ENCODE peak calls at places on chromosomes 2 and 18, in four cellular contexts. P is stomach, O is fibroblast of lung, Q is tibial nerve. K is an unnamed sample.
A peak's percentile ranks its signal among the peaks of the same experiment; 100 is the strongest.

GRCh38 chr2:20514596-20515269 is 67.9 kb downstream of the RHOB start:
- DNase-seq in Q (no peak), P (no peak), O (peak; percentile 99), K (peak; percentile 87)

GRCh38 chr18:41993151-41993550 is 38.1 kb downstream of the PIK3C3 start:
- DNase-seq in P (no peak), Q (no peak), O (no peak), K (no peak)

GRCh38 chr2:230134496-230135073 is 65.9 kb upstream of the SLC16A14 start:
- DNase-seq in Q (no peak), O (peak; percentile 90), P (no peak), K (no peak)

GRCh38 chr18:79410171-79410641 is 14.5 kb downstream of the NFATC1 start:
- DNase-seq in O (no peak), Q (no peak), P (no peak), K (no peak)

GRCh38 chr18:421236-422155 is 79.0 kb downstream of the COLEC12 start:
- DNase-seq in P (no peak), O (peak; percentile 79), Q (no peak), K (no peak)

GRCh38 chr2:160918909-160919503 is 241.2 kb upstream of the TANK start:
- DNase-seq in O (peak; percentile 35), P (peak; percentile 67), Q (peak; percentile 38), K (no peak)

GRCh38 chr2:130873700-130874346 is 37.1 kb downstream of the ARHGEF4 start:
- DNase-seq in P (peak; percentile 72), Q (peak; percentile 84), O (peak; percentile 41), K (peak; percentile 46)

GRCh38 chr2:200189964-200190363 is 116.5 kb upstream of the SPATS2L start:
- DNase-seq in P (no peak), Q (no peak), O (peak; percentile 26), K (no peak)

GRCh38 chr18:62814114-62814759 is 98.9 kb downstream of the PHLPP1 start:
- DNase-seq in O (peak; percentile 23), P (no peak), Q (no peak), K (no peak)

GRCh38 chr2:108441712-108442111 is 7.3 kb upstream of the GCC2 start:
- DNase-seq in Q (no peak), P (no peak), O (no peak), K (no peak)

GRCh38 chr2:151872468-151872867 is 44.2 kb upstream of the ARL5A start:
- DNase-seq in O (peak; percentile 10), Q (no peak), P (no peak), K (no peak)

GRCh38 chr2:184534986-184535385 is 63.3 kb upstream of the ZNF804A start:
- DNase-seq in Q (no peak), O (no peak), P (no peak), K (no peak)

GRCh38 chr2:120825370-120826259 is 89.9 kb downstream of the GLI2 start:
- DNase-seq in O (peak; percentile 70), P (no peak), Q (no peak), K (peak; percentile 78)

GRCh38 chr2:226413498-226414130 is 386.0 kb downstream of the IRS1 start:
- DNase-seq in P (no peak), Q (no peak), O (no peak), K (no peak)

GRCh38 chr2:195818521-195818920 is 161.5 kb downstream of the SLC39A10 start:
- DNase-seq in P (no peak), Q (no peak), O (peak; percentile 63), K (peak; percentile 37)

GRCh38 chr2:162196611-162197010 is 44.6 kb upstream of the GCG start:
- DNase-seq in P (no peak), O (peak; percentile 83), Q (no peak), K (no peak)

GRCh38 chr2:8021942-8022341 is 659.9 kb upstream of the ID2 start:
- DNase-seq in P (no peak), O (no peak), Q (no peak), K (no peak)

GRCh38 chr2:145088733-145089132 is 568.8 kb upstream of the ZEB2 start:
- DNase-seq in Q (no peak), O (peak; percentile 28), P (no peak), K (no peak)

GRCh38 chr18:902179-902718 is 2.4 kb upstream of the ADCYAP1 start:
- DNase-seq in O (peak; percentile 40), Q (no peak), P (no peak), K (no peak)

GRCh38 chr18:4677006-4677405 is 221.9 kb upstream of the DLGAP1 start:
- DNase-seq in P (no peak), Q (no peak), O (no peak), K (no peak)
- H3K9me3 ChIP-seq in P (peaks cover 7% of the 10 kb centered on the region), Q (no peaks in the 10 kb centered on the region), O (no peaks in the 10 kb centered on the region), K (peaks cover 15% of the 10 kb centered on the region)

DNA sequence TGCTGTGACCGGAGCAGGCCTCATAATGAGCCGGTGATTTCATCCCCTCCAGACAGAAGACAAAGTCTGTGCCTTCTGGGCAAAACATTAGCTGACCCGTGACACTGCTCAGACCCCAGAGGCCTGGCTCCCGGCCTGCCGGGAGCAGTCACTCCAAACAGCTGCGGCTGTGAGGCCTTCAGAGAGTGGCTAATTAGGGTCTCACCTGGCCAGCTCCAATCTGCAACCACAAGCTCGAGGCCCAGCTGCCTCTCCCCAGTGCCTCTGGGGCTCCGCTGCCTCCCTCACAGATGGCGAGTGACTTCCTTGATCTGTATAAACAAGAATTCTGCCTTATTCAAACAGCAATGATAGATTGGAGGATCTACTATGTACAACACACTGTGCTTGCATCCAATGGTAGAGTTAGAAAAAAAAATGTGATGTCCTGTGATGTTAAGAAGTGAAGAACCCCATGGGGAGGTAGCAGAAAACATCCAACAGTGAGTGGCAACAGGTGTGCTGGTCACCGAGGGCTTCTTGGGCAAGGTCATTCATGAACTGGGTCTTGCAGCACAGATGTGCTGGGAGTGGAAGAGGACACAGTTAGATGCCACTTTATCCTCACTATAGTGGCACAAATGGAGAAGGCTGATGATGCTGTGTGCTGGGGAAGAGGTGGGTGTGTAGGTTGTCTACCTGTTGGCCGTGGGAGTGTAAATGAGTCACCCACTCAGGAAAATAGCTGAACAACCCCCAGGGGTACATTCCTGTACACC is 98.2 kb upstream of the ASAP2 start:
- DNase-seq in Q (no peak), O (peak; percentile 54), P (no peak), K (no peak)
- H3K4me3 ChIP-seq in Q (no peak overlapping the region), O (no peak overlapping the region), P (no peak overlapping the region), K (no peak overlapping the region)

DNA sequence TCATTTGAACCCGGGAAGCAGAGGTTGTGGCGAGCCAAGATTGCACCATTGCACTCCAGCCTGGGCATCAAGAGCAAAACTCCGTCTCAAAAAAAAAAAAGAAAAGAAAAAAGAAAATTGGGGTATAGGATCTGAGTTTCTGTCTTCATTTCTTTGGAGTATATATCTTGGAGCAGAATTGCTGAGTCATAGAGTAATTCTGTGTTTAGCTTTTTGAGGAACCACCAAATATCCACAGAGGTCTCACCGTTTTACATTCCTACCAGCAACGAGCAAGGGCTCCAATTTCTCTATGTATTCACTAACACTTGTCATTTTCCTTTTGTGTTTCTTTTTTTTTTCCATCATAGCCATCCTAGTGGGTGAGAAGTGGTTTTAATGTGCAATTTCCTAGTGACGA is 87.6 kb upstream of the TEX51 start:
- DNase-seq in P (no peak), O (no peak), Q (no peak), K (no peak)
- H3K27me3 ChIP-seq in P (no peaks in the 10 kb centered on the region), O (no peaks in the 10 kb centered on the region), Q (no peaks in the 10 kb centered on the region), K (no peaks in the 10 kb centered on the region)

GRCh38 chr18:72013512-72013911 is 530.6 kb downstream of the CBLN2 start:
- DNase-seq in O (peak; percentile 2), Q (no peak), P (no peak), K (no peak)
- H3K9me3 ChIP-seq in O (no peaks in the 10 kb centered on the region), Q (no peaks in the 10 kb centered on the region), P (peaks cover 6% of the 10 kb centered on the region), K (no peaks in the 10 kb centered on the region)